ENCODE peak calls at places on chromosomes 12 and 14, in nine cellular contexts. One of them, this sample, is unnamed.

GRCh38 chr12:121278450-121279375 is 17.8 kb downstream of the CAMKK2 start:
- DNase-seq in cardiac fibroblast: peak
- DNase-seq in HuH-7.5: no peak
- DNase-seq in stimulated activated CD4-positive, alpha-beta T cell treated with anti-CD3 and anti-CD28 coated beads, Interleukin-1b, Interleukin-23, amount 100 ng/mL, for 24 hours: no peak
- DNase-seq in GM10248: no peak
- DNase-seq in body of pancreas: peak
- DNase-seq in mesothelial cell of epicardium: no peak
- DNase-seq in NCI-H1105: no peak
- DNase-seq in naive thymus-derived CD4-positive, alpha-beta T cell: no peak
- DNase-seq in this sample: no peak

GRCh38 chr12:124771462-124772361 is 92.0 kb downstream of the SCARB1 start:
- DNase-seq in naive thymus-derived CD4-positive, alpha-beta T cell: peak
- DNase-seq in stimulated activated CD4-positive, alpha-beta T cell treated with anti-CD3 and anti-CD28 coated beads, Interleukin-1b, Interleukin-23, amount 100 ng/mL, for 24 hours: peak
- DNase-seq in cardiac fibroblast: peak
- DNase-seq in GM10248: peak
- DNase-seq in body of pancreas: peak
- DNase-seq in mesothelial cell of epicardium: peak
- DNase-seq in NCI-H1105: peak
- DNase-seq in HuH-7.5: peak
- DNase-seq in this sample: peak

GRCh38 chr12:122001379-122002209 is 20.1 kb upstream of the BCL7A start:
- DNase-seq in HuH-7.5: no peak
- DNase-seq in body of pancreas: no peak
- DNase-seq in mesothelial cell of epicardium: no peak
- DNase-seq in stimulated activated CD4-positive, alpha-beta T cell treated with anti-CD3 and anti-CD28 coated beads, Interleukin-1b, Interleukin-23, amount 100 ng/mL, for 24 hours: no peak
- DNase-seq in GM10248: no peak
- DNase-seq in NCI-H1105: peak
- DNase-seq in naive thymus-derived CD4-positive, alpha-beta T cell: no peak
- DNase-seq in cardiac fibroblast: no peak
- DNase-seq in this sample: no peak

GRCh38 chr14:56474419-56475022 is 105.1 kb upstream of the TMEM260 start:
- DNase-seq in body of pancreas: no peak
- DNase-seq in HuH-7.5: peak
- DNase-seq in naive thymus-derived CD4-positive, alpha-beta T cell: no peak
- DNase-seq in cardiac fibroblast: peak
- DNase-seq in mesothelial cell of epicardium: no peak
- DNase-seq in NCI-H1105: peak
- DNase-seq in GM10248: peak
- DNase-seq in stimulated activated CD4-positive, alpha-beta T cell treated with anti-CD3 and anti-CD28 coated beads, Interleukin-1b, Interleukin-23, amount 100 ng/mL, for 24 hours: no peak
- DNase-seq in this sample: peak

GRCh38 chr12:25808604-25809003 is 149.9 kb upstream of the RASSF8 start:
- DNase-seq in body of pancreas: no peak
- DNase-seq in naive thymus-derived CD4-positive, alpha-beta T cell: no peak
- DNase-seq in HuH-7.5: no peak
- DNase-seq in cardiac fibroblast: no peak
- DNase-seq in NCI-H1105: no peak
- DNase-seq in GM10248: no peak
- DNase-seq in stimulated activated CD4-positive, alpha-beta T cell treated with anti-CD3 and anti-CD28 coated beads, Interleukin-1b, Interleukin-23, amount 100 ng/mL, for 24 hours: no peak
- DNase-seq in mesothelial cell of epicardium: no peak
- DNase-seq in this sample: no peak

GRCh38 chr14:100988011-100988410 is 84.5 kb upstream of the RTL1 start:
- DNase-seq in naive thymus-derived CD4-positive, alpha-beta T cell: no peak
- DNase-seq in stimulated activated CD4-positive, alpha-beta T cell treated with anti-CD3 and anti-CD28 coated beads, Interleukin-1b, Interleukin-23, amount 100 ng/mL, for 24 hours: no peak
- DNase-seq in mesothelial cell of epicardium: no peak
- DNase-seq in NCI-H1105: no peak
- DNase-seq in body of pancreas: no peak
- DNase-seq in GM10248: no peak
- DNase-seq in HuH-7.5: no peak
- DNase-seq in cardiac fibroblast: peak
- DNase-seq in this sample: no peak

GRCh38 chr12:1020389-1020788 is 29.4 kb downstream of the ERC1 start:
- DNase-seq in mesothelial cell of epicardium: no peak
- DNase-seq in body of pancreas: no peak
- DNase-seq in cardiac fibroblast: no peak
- DNase-seq in HuH-7.5: no peak
- DNase-seq in naive thymus-derived CD4-positive, alpha-beta T cell: no peak
- DNase-seq in GM10248: no peak
- DNase-seq in NCI-H1105: no peak
- DNase-seq in stimulated activated CD4-positive, alpha-beta T cell treated with anti-CD3 and anti-CD28 coated beads, Interleukin-1b, Interleukin-23, amount 100 ng/mL, for 24 hours: no peak
- DNase-seq in this sample: no peak

GRCh38 chr12:109753054-109753401 is 39.4 kb downstream of the FAM222A start:
- DNase-seq in GM10248: no peak
- DNase-seq in HuH-7.5: no peak
- DNase-seq in stimulated activated CD4-positive, alpha-beta T cell treated with anti-CD3 and anti-CD28 coated beads, Interleukin-1b, Interleukin-23, amount 100 ng/mL, for 24 hours: no peak
- DNase-seq in cardiac fibroblast: no peak
- DNase-seq in NCI-H1105: no peak
- DNase-seq in body of pancreas: no peak
- DNase-seq in mesothelial cell of epicardium: peak
- DNase-seq in naive thymus-derived CD4-positive, alpha-beta T cell: no peak
- DNase-seq in this sample: no peak

GRCh38 chr12:103800252-103800771 is 40.7 kb downstream of the NT5DC3 start:
- DNase-seq in cardiac fibroblast: peak
- DNase-seq in NCI-H1105: peak
- DNase-seq in body of pancreas: peak
- DNase-seq in mesothelial cell of epicardium: no peak
- DNase-seq in stimulated activated CD4-positive, alpha-beta T cell treated with anti-CD3 and anti-CD28 coated beads, Interleukin-1b, Interleukin-23, amount 100 ng/mL, for 24 hours: no peak
- DNase-seq in naive thymus-derived CD4-positive, alpha-beta T cell: no peak
- DNase-seq in HuH-7.5: no peak
- DNase-seq in GM10248: no peak
- DNase-seq in this sample: no peak

GRCh38 chr14:52455291-52456088 is 96.8 kb downstream of the TXNDC16 start:
- DNase-seq in body of pancreas: no peak
- DNase-seq in GM10248: no peak
- DNase-seq in cardiac fibroblast: peak
- DNase-seq in mesothelial cell of epicardium: no peak
- DNase-seq in naive thymus-derived CD4-positive, alpha-beta T cell: no peak
- DNase-seq in NCI-H1105: no peak
- DNase-seq in stimulated activated CD4-positive, alpha-beta T cell treated with anti-CD3 and anti-CD28 coated beads, Interleukin-1b, Interleukin-23, amount 100 ng/mL, for 24 hours: no peak
- DNase-seq in HuH-7.5: no peak
- DNase-seq in this sample: no peak

GRCh38 chr12:55694188-55694515 is 13.6 kb downstream of the ITGA7 start:
- DNase-seq in GM10248: no peak
- DNase-seq in NCI-H1105: no peak
- DNase-seq in body of pancreas: no peak
- DNase-seq in HuH-7.5: no peak
- DNase-seq in cardiac fibroblast: no peak
- DNase-seq in naive thymus-derived CD4-positive, alpha-beta T cell: no peak
- DNase-seq in stimulated activated CD4-positive, alpha-beta T cell treated with anti-CD3 and anti-CD28 coated beads, Interleukin-1b, Interleukin-23, amount 100 ng/mL, for 24 hours: no peak
- DNase-seq in mesothelial cell of epicardium: no peak
- DNase-seq in this sample: no peak

GRCh38 chr14:34701808-34702207 is 12.6 kb downstream of the CFL2 start:
- DNase-seq in HuH-7.5: no peak
- DNase-seq in mesothelial cell of epicardium: no peak
- DNase-seq in cardiac fibroblast: no peak
- DNase-seq in NCI-H1105: no peak
- DNase-seq in stimulated activated CD4-positive, alpha-beta T cell treated with anti-CD3 and anti-CD28 coated beads, Interleukin-1b, Interleukin-23, amount 100 ng/mL, for 24 hours: no peak
- DNase-seq in body of pancreas: no peak
- DNase-seq in GM10248: no peak
- DNase-seq in naive thymus-derived CD4-positive, alpha-beta T cell: no peak
- DNase-seq in this sample: no peak

GRCh38 chr14:23884541-23884904 is 69.0 kb upstream of the DHRS4 start:
- DNase-seq in GM10248: no peak
- DNase-seq in body of pancreas: no peak
- DNase-seq in HuH-7.5: no peak
- DNase-seq in naive thymus-derived CD4-positive, alpha-beta T cell: no peak
- DNase-seq in stimulated activated CD4-positive, alpha-beta T cell treated with anti-CD3 and anti-CD28 coated beads, Interleukin-1b, Interleukin-23, amount 100 ng/mL, for 24 hours: no peak
- DNase-seq in NCI-H1105: no peak
- DNase-seq in cardiac fibroblast: no peak
- DNase-seq in mesothelial cell of epicardium: no peak
- DNase-seq in this sample: no peak

GRCh38 chr12:117830471-117830870 is 138.3 kb downstream of the KSR2 start:
- DNase-seq in HuH-7.5: no peak
- DNase-seq in NCI-H1105: no peak
- DNase-seq in stimulated activated CD4-positive, alpha-beta T cell treated with anti-CD3 and anti-CD28 coated beads, Interleukin-1b, Interleukin-23, amount 100 ng/mL, for 24 hours: no peak
- DNase-seq in cardiac fibroblast: no peak
- DNase-seq in body of pancreas: no peak
- DNase-seq in naive thymus-derived CD4-positive, alpha-beta T cell: no peak
- DNase-seq in mesothelial cell of epicardium: no peak
- DNase-seq in GM10248: no peak
- DNase-seq in this sample: no peak

GRCh38 chr12:23245186-23245585 is 620.2 kb downstream of the ETNK1 start:
- DNase-seq in HuH-7.5: no peak
- DNase-seq in cardiac fibroblast: no peak
- DNase-seq in NCI-H1105: no peak
- DNase-seq in stimulated activated CD4-positive, alpha-beta T cell treated with anti-CD3 and anti-CD28 coated beads, Interleukin-1b, Interleukin-23, amount 100 ng/mL, for 24 hours: no peak
- DNase-seq in naive thymus-derived CD4-positive, alpha-beta T cell: no peak
- DNase-seq in GM10248: no peak
- DNase-seq in body of pancreas: no peak
- DNase-seq in mesothelial cell of epicardium: no peak
- DNase-seq in this sample: no peak

GRCh38 chr12:10722905-10723866 is at the start of gene YBX3:
- DNase-seq in naive thymus-derived CD4-positive, alpha-beta T cell: peak
- DNase-seq in body of pancreas: peak
- DNase-seq in cardiac fibroblast: peak
- DNase-seq in HuH-7.5: peak
- DNase-seq in mesothelial cell of epicardium: peak
- DNase-seq in stimulated activated CD4-positive, alpha-beta T cell treated with anti-CD3 and anti-CD28 coated beads, Interleukin-1b, Interleukin-23, amount 100 ng/mL, for 24 hours: peak
- DNase-seq in GM10248: peak
- DNase-seq in NCI-H1105: peak
- DNase-seq in this sample: peak

GRCh38 chr12:29088611-29089219 is 60.4 kb upstream of the FAR2 start:
- DNase-seq in NCI-H1105: peak
- DNase-seq in HuH-7.5: no peak
- DNase-seq in naive thymus-derived CD4-positive, alpha-beta T cell: no peak
- DNase-seq in GM10248: peak
- DNase-seq in body of pancreas: no peak
- DNase-seq in cardiac fibroblast: peak
- DNase-seq in mesothelial cell of epicardium: no peak
- DNase-seq in stimulated activated CD4-positive, alpha-beta T cell treated with anti-CD3 and anti-CD28 coated beads, Interleukin-1b, Interleukin-23, amount 100 ng/mL, for 24 hours: no peak
- DNase-seq in this sample: peak

GRCh38 chr14:94767321-94767878 is 2.5 kb downstream of the GSC start:
- DNase-seq in NCI-H1105: no peak
- DNase-seq in cardiac fibroblast: no peak
- DNase-seq in mesothelial cell of epicardium: no peak
- DNase-seq in GM10248: no peak
- DNase-seq in stimulated activated CD4-positive, alpha-beta T cell treated with anti-CD3 and anti-CD28 coated beads, Interleukin-1b, Interleukin-23, amount 100 ng/mL, for 24 hours: no peak
- DNase-seq in HuH-7.5: no peak
- DNase-seq in body of pancreas: no peak
- DNase-seq in naive thymus-derived CD4-positive, alpha-beta T cell: no peak
- DNase-seq in this sample: no peak

GRCh38 chr12:64256166-64256800 is 34.2 kb upstream of the KICS2 start:
- DNase-seq in naive thymus-derived CD4-positive, alpha-beta T cell: no peak
- DNase-seq in NCI-H1105: peak
- DNase-seq in stimulated activated CD4-positive, alpha-beta T cell treated with anti-CD3 and anti-CD28 coated beads, Interleukin-1b, Interleukin-23, amount 100 ng/mL, for 24 hours: no peak
- DNase-seq in mesothelial cell of epicardium: no peak
- DNase-seq in GM10248: peak
- DNase-seq in cardiac fibroblast: peak
- DNase-seq in HuH-7.5: no peak
- DNase-seq in body of pancreas: no peak
- DNase-seq in this sample: peak

GRCh38 chr14:32512813-32513212 is 183.7 kb downstream of the AKAP6 start:
- DNase-seq in naive thymus-derived CD4-positive, alpha-beta T cell: no peak
- DNase-seq in HuH-7.5: no peak
- DNase-seq in NCI-H1105: no peak
- DNase-seq in mesothelial cell of epicardium: no peak
- DNase-seq in cardiac fibroblast: peak
- DNase-seq in stimulated activated CD4-positive, alpha-beta T cell treated with anti-CD3 and anti-CD28 coated beads, Interleukin-1b, Interleukin-23, amount 100 ng/mL, for 24 hours: no peak
- DNase-seq in body of pancreas: no peak
- DNase-seq in GM10248: no peak
- DNase-seq in this sample: no peak

GRCh38 chr12:14577344-14577743 is 9.7 kb upstream of the PLBD1 start:
- DNase-seq in stimulated activated CD4-positive, alpha-beta T cell treated with anti-CD3 and anti-CD28 coated beads, Interleukin-1b, Interleukin-23, amount 100 ng/mL, for 24 hours: no peak
- DNase-seq in body of pancreas: no peak
- DNase-seq in NCI-H1105: no peak
- DNase-seq in cardiac fibroblast: peak
- DNase-seq in mesothelial cell of epicardium: no peak
- DNase-seq in GM10248: no peak
- DNase-seq in naive thymus-derived CD4-positive, alpha-beta T cell: no peak
- DNase-seq in HuH-7.5: no peak
- DNase-seq in this sample: no peak